ENCODE peak calls at places on chromosomes 12 and 14, in ten cellular contexts. One of them, this sample, is unnamed.

GRCh38 chr12:76441016-76441415 is 92.8 kb upstream of the BBS10 start:
- DNase-seq in cardiac muscle cell: no peak
- DNase-seq in pancreas: no peak
- DNase-seq in SK-N-SH: no peak
- DNase-seq in IMR-90: no peak
- DNase-seq in body of pancreas: no peak
- DNase-seq in colonic mucosa: no peak
- DNase-seq in right atrium auricular region: no peak
- DNase-seq in fibroblast of lung: no peak
- DNase-seq in A549: no peak
- DNase-seq in this sample: no peak

GRCh38 chr14:60189923-60190840 is 25.0 kb upstream of the DHRS7 start:
- DNase-seq in cardiac muscle cell: no peak
- DNase-seq in pancreas: no peak
- DNase-seq in SK-N-SH: no peak
- DNase-seq in IMR-90: no peak
- DNase-seq in body of pancreas: no peak
- DNase-seq in colonic mucosa: no peak
- DNase-seq in right atrium auricular region: no peak
- DNase-seq in fibroblast of lung: no peak
- DNase-seq in A549: no peak
- DNase-seq in this sample: no peak

GRCh38 chr14:102187583-102188001 is 47.9 kb downstream of the WDR20 start:
- DNase-seq in cardiac muscle cell: no peak
- DNase-seq in pancreas: no peak
- DNase-seq in SK-N-SH: no peak
- DNase-seq in IMR-90: no peak
- DNase-seq in body of pancreas: no peak
- DNase-seq in colonic mucosa: no peak
- DNase-seq in right atrium auricular region: no peak
- DNase-seq in fibroblast of lung: no peak
- DNase-seq in A549: no peak
- DNase-seq in this sample: no peak

GRCh38 chr14:68795602-68796417 is 2.9 kb upstream of the ZFP36L1 start:
- DNase-seq in cardiac muscle cell: peak
- DNase-seq in pancreas: peak
- DNase-seq in SK-N-SH: peak
- DNase-seq in IMR-90: peak
- DNase-seq in body of pancreas: peak
- DNase-seq in colonic mucosa: peak
- DNase-seq in right atrium auricular region: peak
- DNase-seq in fibroblast of lung: peak
- DNase-seq in A549: peak
- DNase-seq in this sample: peak

GRCh38 chr12:69430942-69431603 is 39.1 kb upstream of the FRS2 start:
- DNase-seq in cardiac muscle cell: peak
- DNase-seq in pancreas: no peak
- DNase-seq in SK-N-SH: no peak
- DNase-seq in IMR-90: no peak
- DNase-seq in body of pancreas: no peak
- DNase-seq in colonic mucosa: no peak
- DNase-seq in right atrium auricular region: no peak
- DNase-seq in fibroblast of lung: no peak
- DNase-seq in A549: no peak
- DNase-seq in this sample: peak

GRCh38 chr12:116880817-116881324 is 370 bp downstream of the HRK start:
- DNase-seq in cardiac muscle cell: peak
- DNase-seq in pancreas: peak
- DNase-seq in SK-N-SH: peak
- DNase-seq in IMR-90: peak
- DNase-seq in body of pancreas: peak
- DNase-seq in colonic mucosa: peak
- DNase-seq in right atrium auricular region: no peak
- DNase-seq in fibroblast of lung: peak
- DNase-seq in A549: peak
- DNase-seq in this sample: peak

GRCh38 chr14:49619730-49620129 is 696 bp downstream of the RPL36AL start:
- DNase-seq in cardiac muscle cell: no peak
- DNase-seq in pancreas: no peak
- DNase-seq in SK-N-SH: no peak
- DNase-seq in IMR-90: no peak
- DNase-seq in body of pancreas: no peak
- DNase-seq in colonic mucosa: no peak
- DNase-seq in right atrium auricular region: no peak
- DNase-seq in fibroblast of lung: no peak
- DNase-seq in A549: no peak
- DNase-seq in this sample: no peak

GRCh38 chr12:101327547-101327946 is 47.6 kb downstream of the UTP20 start:
- DNase-seq in cardiac muscle cell: no peak
- DNase-seq in pancreas: no peak
- DNase-seq in SK-N-SH: no peak
- DNase-seq in IMR-90: no peak
- DNase-seq in body of pancreas: no peak
- DNase-seq in colonic mucosa: no peak
- DNase-seq in right atrium auricular region: no peak
- DNase-seq in fibroblast of lung: no peak
- DNase-seq in A549: no peak
- DNase-seq in this sample: no peak

GRCh38 chr12:122903704-122904034 is 7.7 kb upstream of the VPS37B start:
- DNase-seq in cardiac muscle cell: no peak
- DNase-seq in pancreas: no peak
- DNase-seq in SK-N-SH: no peak
- DNase-seq in IMR-90: no peak
- DNase-seq in body of pancreas: peak
- DNase-seq in colonic mucosa: no peak
- DNase-seq in right atrium auricular region: no peak
- DNase-seq in fibroblast of lung: no peak
- DNase-seq in A549: no peak
- DNase-seq in this sample: no peak
- H3K4me3 ChIP-seq in cardiac muscle cell: no peak
- H3K4me3 ChIP-seq in pancreas: no peak
- H3K4me3 ChIP-seq in SK-N-SH: no peak
- H3K4me3 ChIP-seq in IMR-90: no peak
- H3K4me3 ChIP-seq in body of pancreas: no peak
- H3K4me3 ChIP-seq in colonic mucosa: no peak
- H3K4me3 ChIP-seq in right atrium auricular region: no peak
- H3K4me3 ChIP-seq in fibroblast of lung: no peak
- H3K4me3 ChIP-seq in A549: no peak
- H3K4me3 ChIP-seq in this sample: no peak

GRCh38 chr12:85894653-85895052 is 20.6 kb downstream of the NTS start:
- DNase-seq in cardiac muscle cell: no peak
- DNase-seq in pancreas: no peak
- DNase-seq in SK-N-SH: no peak
- DNase-seq in IMR-90: no peak
- DNase-seq in body of pancreas: no peak
- DNase-seq in colonic mucosa: no peak
- DNase-seq in right atrium auricular region: no peak
- DNase-seq in fibroblast of lung: no peak
- DNase-seq in A549: no peak
- DNase-seq in this sample: no peak
- TF ChIP-seq CTCF in cardiac muscle cell: no peak
- TF ChIP-seq CTCF in pancreas: no peak
- TF ChIP-seq CTCF in SK-N-SH: no peak
- TF ChIP-seq CTCF in IMR-90: no peak
- TF ChIP-seq CTCF in body of pancreas: no peak
- TF ChIP-seq CTCF in colonic mucosa: no peak
- TF ChIP-seq CTCF in right atrium auricular region: no peak
- TF ChIP-seq CTCF in fibroblast of lung: no peak
- TF ChIP-seq CTCF in A549: no peak
- TF ChIP-seq CTCF in this sample: no peak

GRCh38 chr14:32022525-32022924 is 54.6 kb upstream of the ARHGAP5 start:
- DNase-seq in cardiac muscle cell: no peak
- DNase-seq in pancreas: no peak
- DNase-seq in SK-N-SH: no peak
- DNase-seq in IMR-90: no peak
- DNase-seq in body of pancreas: no peak
- DNase-seq in colonic mucosa: no peak
- DNase-seq in right atrium auricular region: no peak
- DNase-seq in fibroblast of lung: no peak
- DNase-seq in A549: no peak
- DNase-seq in this sample: no peak
- H3K27ac ChIP-seq in cardiac muscle cell: no peak
- H3K27ac ChIP-seq in pancreas: no peak
- H3K27ac ChIP-seq in SK-N-SH: no peak
- H3K27ac ChIP-seq in IMR-90: no peak
- H3K27ac ChIP-seq in body of pancreas: peak
- H3K27ac ChIP-seq in colonic mucosa: no peak
- H3K27ac ChIP-seq in right atrium auricular region: no peak
- H3K27ac ChIP-seq in fibroblast of lung: no peak
- H3K27ac ChIP-seq in A549: no peak
- H3K27ac ChIP-seq in this sample: no peak

DNA sequence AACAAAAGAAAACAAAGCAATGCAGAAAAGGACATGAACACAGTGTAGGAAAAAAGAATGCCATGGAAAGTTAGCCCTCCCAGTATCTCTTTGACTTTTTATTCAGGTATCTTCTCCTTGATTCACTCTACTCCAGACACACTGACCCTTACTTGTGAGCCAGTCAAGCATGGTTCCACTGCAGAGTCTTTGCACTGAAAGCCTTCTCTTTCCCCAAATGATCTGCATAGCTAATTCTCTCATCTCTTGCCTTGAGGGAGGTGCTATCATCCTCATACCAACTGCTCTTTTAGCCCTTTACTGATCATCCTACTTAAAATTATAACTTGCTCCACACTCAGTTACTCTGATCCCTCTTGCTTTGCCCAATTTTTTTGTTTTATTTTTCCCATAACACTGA is 101.2 kb upstream of the SLC16A7 start:
- DNase-seq in cardiac muscle cell: no peak
- DNase-seq in pancreas: no peak
- DNase-seq in SK-N-SH: no peak
- DNase-seq in IMR-90: no peak
- DNase-seq in body of pancreas: no peak
- DNase-seq in colonic mucosa: no peak
- DNase-seq in right atrium auricular region: no peak
- DNase-seq in fibroblast of lung: no peak
- DNase-seq in A549: no peak
- DNase-seq in this sample: no peak
- H3K4me3 ChIP-seq in cardiac muscle cell: no peak
- H3K4me3 ChIP-seq in pancreas: no peak
- H3K4me3 ChIP-seq in SK-N-SH: no peak
- H3K4me3 ChIP-seq in IMR-90: no peak
- H3K4me3 ChIP-seq in body of pancreas: no peak
- H3K4me3 ChIP-seq in colonic mucosa: no peak
- H3K4me3 ChIP-seq in right atrium auricular region: no peak
- H3K4me3 ChIP-seq in fibroblast of lung: no peak
- H3K4me3 ChIP-seq in A549: no peak
- H3K4me3 ChIP-seq in this sample: no peak

GRCh38 chr14:73745571-73746539 is 31.7 kb upstream of the PNMA1 start:
- DNase-seq in cardiac muscle cell: no peak
- DNase-seq in pancreas: no peak
- DNase-seq in SK-N-SH: peak
- DNase-seq in IMR-90: no peak
- DNase-seq in body of pancreas: no peak
- DNase-seq in colonic mucosa: no peak
- DNase-seq in right atrium auricular region: no peak
- DNase-seq in fibroblast of lung: no peak
- DNase-seq in A549: no peak
- DNase-seq in this sample: no peak

GRCh38 chr14:73744874-73745529 is 30.8 kb upstream of the PNMA1 start:
- DNase-seq in cardiac muscle cell: no peak
- DNase-seq in pancreas: no peak
- DNase-seq in SK-N-SH: no peak
- DNase-seq in IMR-90: no peak
- DNase-seq in body of pancreas: no peak
- DNase-seq in colonic mucosa: peak
- DNase-seq in right atrium auricular region: no peak
- DNase-seq in fibroblast of lung: no peak
- DNase-seq in A549: no peak
- DNase-seq in this sample: no peak

GRCh38 chr14:73748858-73749357 is 34.7 kb upstream of the PNMA1 start:
- DNase-seq in cardiac muscle cell: no peak
- DNase-seq in pancreas: no peak
- DNase-seq in SK-N-SH: no peak
- DNase-seq in IMR-90: no peak
- DNase-seq in body of pancreas: no peak
- DNase-seq in colonic mucosa: no peak
- DNase-seq in right atrium auricular region: no peak
- DNase-seq in fibroblast of lung: no peak
- DNase-seq in A549: no peak
- DNase-seq in this sample: no peak

GRCh38 chr14:73747386-73748211 is 33.4 kb upstream of the PNMA1 start:
- DNase-seq in cardiac muscle cell: no peak
- DNase-seq in pancreas: no peak
- DNase-seq in SK-N-SH: no peak
- DNase-seq in IMR-90: no peak
- DNase-seq in body of pancreas: no peak
- DNase-seq in colonic mucosa: no peak
- DNase-seq in right atrium auricular region: no peak
- DNase-seq in fibroblast of lung: no peak
- DNase-seq in A549: no peak
- DNase-seq in this sample: no peak

GRCh38 chr14:73746540-73747385 is 32.6 kb upstream of the PNMA1 start:
- DNase-seq in cardiac muscle cell: no peak
- DNase-seq in pancreas: no peak
- DNase-seq in SK-N-SH: peak
- DNase-seq in IMR-90: no peak
- DNase-seq in body of pancreas: no peak
- DNase-seq in colonic mucosa: no peak
- DNase-seq in right atrium auricular region: no peak
- DNase-seq in fibroblast of lung: no peak
- DNase-seq in A549: no peak
- DNase-seq in this sample: no peak
- TF ChIP-seq CTCF in cardiac muscle cell: peak
- TF ChIP-seq CTCF in pancreas: no peak
- TF ChIP-seq CTCF in SK-N-SH: peak
- TF ChIP-seq CTCF in IMR-90: peak
- TF ChIP-seq CTCF in body of pancreas: no peak
- TF ChIP-seq CTCF in colonic mucosa: no peak
- TF ChIP-seq CTCF in right atrium auricular region: peak
- TF ChIP-seq CTCF in fibroblast of lung: peak
- TF ChIP-seq CTCF in A549: no peak
- TF ChIP-seq CTCF in this sample: peak

GRCh38 chr12:5534800-5535199 is 102.9 kb downstream of the NTF3 start:
- DNase-seq in cardiac muscle cell: no peak
- DNase-seq in pancreas: no peak
- DNase-seq in SK-N-SH: no peak
- DNase-seq in IMR-90: no peak
- DNase-seq in body of pancreas: no peak
- DNase-seq in colonic mucosa: no peak
- DNase-seq in right atrium auricular region: no peak
- DNase-seq in fibroblast of lung: no peak
- DNase-seq in A549: no peak
- DNase-seq in this sample: no peak
- H3K27ac ChIP-seq in cardiac muscle cell: no peak
- H3K27ac ChIP-seq in pancreas: no peak
- H3K27ac ChIP-seq in SK-N-SH: no peak
- H3K27ac ChIP-seq in IMR-90: no peak
- H3K27ac ChIP-seq in body of pancreas: no peak
- H3K27ac ChIP-seq in colonic mucosa: no peak
- H3K27ac ChIP-seq in right atrium auricular region: no peak
- H3K27ac ChIP-seq in fibroblast of lung: no peak
- H3K27ac ChIP-seq in A549: no peak
- H3K27ac ChIP-seq in this sample: no peak

GRCh38 chr12:47165934-47166333 is 86.2 kb upstream of the AMIGO2 start:
- DNase-seq in cardiac muscle cell: no peak
- DNase-seq in pancreas: peak
- DNase-seq in SK-N-SH: no peak
- DNase-seq in IMR-90: no peak
- DNase-seq in body of pancreas: peak
- DNase-seq in colonic mucosa: no peak
- DNase-seq in right atrium auricular region: no peak
- DNase-seq in fibroblast of lung: peak
- DNase-seq in A549: peak
- DNase-seq in this sample: no peak
- H3K4me3 ChIP-seq in cardiac muscle cell: no peak
- H3K4me3 ChIP-seq in pancreas: no peak
- H3K4me3 ChIP-seq in SK-N-SH: no peak
- H3K4me3 ChIP-seq in IMR-90: no peak
- H3K4me3 ChIP-seq in body of pancreas: no peak
- H3K4me3 ChIP-seq in colonic mucosa: no peak
- H3K4me3 ChIP-seq in right atrium auricular region: no peak
- H3K4me3 ChIP-seq in fibroblast of lung: no peak
- H3K4me3 ChIP-seq in A549: no peak
- H3K4me3 ChIP-seq in this sample: no peak

GRCh38 chr14:31449971-31450610 is 7.2 kb downstream of the DTD2 start:
- DNase-seq in cardiac muscle cell: no peak
- DNase-seq in pancreas: no peak
- DNase-seq in SK-N-SH: peak
- DNase-seq in IMR-90: peak
- DNase-seq in body of pancreas: no peak
- DNase-seq in colonic mucosa: no peak
- DNase-seq in right atrium auricular region: no peak
- DNase-seq in fibroblast of lung: peak
- DNase-seq in A549: peak
- DNase-seq in this sample: no peak
- TF ChIP-seq CTCF in cardiac muscle cell: peak
- TF ChIP-seq CTCF in pancreas: peak
- TF ChIP-seq CTCF in SK-N-SH: peak
- TF ChIP-seq CTCF in IMR-90: peak
- TF ChIP-seq CTCF in body of pancreas: peak
- TF ChIP-seq CTCF in colonic mucosa: peak
- TF ChIP-seq CTCF in right atrium auricular region: peak
- TF ChIP-seq CTCF in fibroblast of lung: peak
- TF ChIP-seq CTCF in A549: peak
- TF ChIP-seq CTCF in this sample: peak

This sample was measured in left ventricle myocardium inferior.